ENCODE peak calls at places on chromosomes 16 and 17, in four cellular contexts. One of them, this sample, is unnamed.

GRCh38 chr17:68198931-68199836 is 48.7 kb upstream of the AMZ2 start:
- DNase-seq in NCI-H1092 treated with DMSO at 0.1 percent for 48 hours: no peak
- DNase-seq in head of caudate nucleus: no peak
- DNase-seq in Daoy: peak; percentile 26
- DNase-seq in this sample: no peak

GRCh38 chr17:17134952-17135340 is 71.2 kb downstream of the PLD6 start:
- DNase-seq in NCI-H1092 treated with DMSO at 0.1 percent for 48 hours: peak; percentile 72
- DNase-seq in head of caudate nucleus: no peak
- DNase-seq in Daoy: no peak
- DNase-seq in this sample: no peak

GRCh38 chr17:63834431-63835166 is 7.1 kb upstream of the FTSJ3 start:
- DNase-seq in NCI-H1092 treated with DMSO at 0.1 percent for 48 hours: peak; percentile 65
- DNase-seq in head of caudate nucleus: peak; percentile 78
- DNase-seq in Daoy: peak; percentile 90
- DNase-seq in this sample: peak; percentile 38

GRCh38 chr16:82011199-82011641 is at the start of gene SDR42E1:
- DNase-seq in NCI-H1092 treated with DMSO at 0.1 percent for 48 hours: peak; percentile 29
- DNase-seq in head of caudate nucleus: peak; percentile 44
- DNase-seq in Daoy: peak; percentile 20
- DNase-seq in this sample: peak; percentile 80

GRCh38 chr16:57165923-57166322 is 19.9 kb downstream of the PSME3IP1 start:
- DNase-seq in Daoy: no peak
- DNase-seq in head of caudate nucleus: no peak
- DNase-seq in NCI-H1092 treated with DMSO at 0.1 percent for 48 hours: peak; percentile 46
- DNase-seq in this sample: no peak

GRCh38 chr17:43018008-43018853 is 4.0 kb downstream of the VAT1 start:
- DNase-seq in Daoy: no peak
- DNase-seq in NCI-H1092 treated with DMSO at 0.1 percent for 48 hours: no peak
- DNase-seq in head of caudate nucleus: peak; percentile 93
- DNase-seq in this sample: no peak

GRCh38 chr16:79715088-79715487 is 114.6 kb upstream of the MAF start:
- DNase-seq in head of caudate nucleus: no peak
- DNase-seq in NCI-H1092 treated with DMSO at 0.1 percent for 48 hours: no peak
- DNase-seq in Daoy: no peak
- DNase-seq in this sample: no peak

GRCh38 chr16:68444058-68444657 is 4.2 kb downstream of the SMPD3 start:
- DNase-seq in head of caudate nucleus: no peak
- DNase-seq in NCI-H1092 treated with DMSO at 0.1 percent for 48 hours: no peak
- DNase-seq in Daoy: no peak
- DNase-seq in this sample: peak; percentile 52

GRCh38 chr17:75662511-75662910 is 4.4 kb downstream of the RECQL5 start:
- DNase-seq in NCI-H1092 treated with DMSO at 0.1 percent for 48 hours: no peak
- DNase-seq in Daoy: no peak
- DNase-seq in head of caudate nucleus: no peak
- DNase-seq in this sample: no peak

GRCh38 chr16:84279871-84280270 is 14.8 kb upstream of the WFDC1 start:
- DNase-seq in head of caudate nucleus: no peak
- DNase-seq in NCI-H1092 treated with DMSO at 0.1 percent for 48 hours: no peak
- DNase-seq in Daoy: no peak
- DNase-seq in this sample: no peak

GRCh38 chr17:49523706-49524472 is 28.8 kb downstream of the NGFR start:
- DNase-seq in NCI-H1092 treated with DMSO at 0.1 percent for 48 hours: no peak
- DNase-seq in Daoy: peak; percentile 68
- DNase-seq in head of caudate nucleus: no peak
- DNase-seq in this sample: peak; percentile 79

GRCh38 chr17:74419862-74420492 is 11.9 kb upstream of the GPRC5C start:
- DNase-seq in Daoy: no peak
- DNase-seq in head of caudate nucleus: no peak
- DNase-seq in NCI-H1092 treated with DMSO at 0.1 percent for 48 hours: no peak
- DNase-seq in this sample: peak; percentile 66

GRCh38 chr17:75555679-75556153 is 30.2 kb downstream of the LLGL2 start:
- DNase-seq in Daoy: no peak
- DNase-seq in NCI-H1092 treated with DMSO at 0.1 percent for 48 hours: no peak
- DNase-seq in head of caudate nucleus: no peak
- DNase-seq in this sample: peak; percentile 51

GRCh38 chr17:43319293-43320124 is 79.3 kb upstream of the ARL4D start:
- DNase-seq in Daoy: no peak
- DNase-seq in head of caudate nucleus: no peak
- DNase-seq in NCI-H1092 treated with DMSO at 0.1 percent for 48 hours: no peak
- DNase-seq in this sample: no peak

This sample was measured in stomach.